ENCODE peak calls at places on chromosomes 4 and X, in six cellular contexts. One of them, this sample, is unnamed.
A peak's percentile ranks its signal among the peaks of the same experiment; 100 is the strongest.

GRCh38 chr4:1597021-1597931 is 86.8 kb downstream of the FAM53A start:
- DNase-seq in cardiac septum: peak; percentile 61
- DNase-seq in GM13977: no peak
- DNase-seq in neural progenitor cell: no peak
- DNase-seq in cardiac muscle cell: no peak
- DNase-seq in GM13976: no peak
- DNase-seq in this sample: no peak

GRCh38 chr4:183443609-183444148 is 757 bp upstream of the CDKN2AIP start:
- DNase-seq in cardiac septum: no peak
- DNase-seq in GM13977: no peak
- DNase-seq in neural progenitor cell: no peak
- DNase-seq in cardiac muscle cell: no peak
- DNase-seq in GM13976: no peak
- DNase-seq in this sample: no peak

GRCh38 chr4:186790630-186791029 is 67.0 kb upstream of the FAT1 start:
- DNase-seq in cardiac septum: no peak
- DNase-seq in GM13977: no peak
- DNase-seq in neural progenitor cell: no peak
- DNase-seq in cardiac muscle cell: no peak
- DNase-seq in GM13976: no peak
- DNase-seq in this sample: no peak

GRCh38 chr4:186061919-186062318 is 7.0 kb upstream of the TLR3 start:
- DNase-seq in cardiac septum: no peak
- DNase-seq in GM13977: no peak
- DNase-seq in neural progenitor cell: no peak
- DNase-seq in cardiac muscle cell: no peak
- DNase-seq in GM13976: no peak
- DNase-seq in this sample: no peak

GRCh38 chrX:46653482-46653881 is 79.9 kb downstream of the CHST7 start:
- DNase-seq in cardiac septum: no peak
- DNase-seq in GM13977: no peak
- DNase-seq in neural progenitor cell: peak; percentile 31
- DNase-seq in cardiac muscle cell: peak; percentile 23
- DNase-seq in GM13976: no peak
- DNase-seq in this sample: no peak

GRCh38 chr4:7034262-7035081 is 8.7 kb upstream of the TADA2B start:
- DNase-seq in cardiac septum: no peak
- DNase-seq in GM13977: no peak
- DNase-seq in neural progenitor cell: peak; percentile 19
- DNase-seq in cardiac muscle cell: no peak
- DNase-seq in GM13976: no peak
- DNase-seq in this sample: peak; percentile 25

GRCh38 chrX:137166591-137166990 is 132.8 kb upstream of the GPR101 start:
- DNase-seq in cardiac septum: no peak
- DNase-seq in GM13977: no peak
- DNase-seq in neural progenitor cell: peak; percentile 51
- DNase-seq in cardiac muscle cell: peak; percentile 15
- DNase-seq in GM13976: no peak
- DNase-seq in this sample: no peak

GRCh38 chr4:142846729-142847606 is 867 bp upstream of the INPP4B start:
- DNase-seq in cardiac septum: peak; percentile 78
- DNase-seq in GM13977: peak; percentile 22
- DNase-seq in neural progenitor cell: peak; percentile 67
- DNase-seq in cardiac muscle cell: peak; percentile 62
- DNase-seq in GM13976: peak; percentile 34
- DNase-seq in this sample: no peak

GRCh38 chr4:15964159-15964558 is 1.2 kb upstream of the FGFBP2 start:
- DNase-seq in cardiac septum: no peak
- DNase-seq in GM13977: no peak
- DNase-seq in neural progenitor cell: no peak
- DNase-seq in cardiac muscle cell: no peak
- DNase-seq in GM13976: no peak
- DNase-seq in this sample: no peak

This sample was measured in adipocyte.